ENCODE peak calls at places on chromosomes 6 and 20, in six cellular contexts. Z is cardiac fibroblast, C is astrocyte of the cerebellum, P is right atrium auricular region, J is coronary artery, I is OCI-LY7. B is an unnamed sample.

GRCh38 chr20:44598413-44599290 is 16.3 kb downstream of the PKIG start:
- DNase-seq in Z (peak; percentile 36), C (no peak), P (no peak), J (no peak), I (peak; percentile 40), B (no peak)

GRCh38 chr6:123811378-123811777 is 7.7 kb downstream of the NKAIN2 start:
- DNase-seq in Z (no peak), C (no peak), P (no peak), J (no peak), I (no peak), B (no peak)

GRCh38 chr6:115914098-115914497 is 146.6 kb downstream of the FRK start:
- DNase-seq in Z (no peak), C (no peak), P (no peak), J (no peak), I (no peak), B (no peak)

GRCh38 chr20:46312075-46312944 is 4.0 kb upstream of the CDH22 start:
- DNase-seq in Z (no peak), C (no peak), P (no peak), J (no peak), I (no peak), B (no peak)

GRCh38 chr20:56417402-56417801 is 5.3 kb downstream of the CASS4 start:
- DNase-seq in Z (no peak), C (no peak), P (peak; percentile 34), J (no peak), I (no peak), B (no peak)

GRCh38 chr6:101268541-101268940 is 125.0 kb upstream of the GRIK2 start:
- DNase-seq in Z (peak; percentile 33), C (no peak), P (no peak), J (no peak), I (no peak), B (no peak)

GRCh38 chr20:34604980-34605788 is 46.7 kb downstream of the MAP1LC3A start:
- DNase-seq in Z (peak; percentile 75), C (no peak), P (no peak), J (no peak), I (no peak), B (no peak)

GRCh38 chr20:16748058-16748457 is at the start of gene OTOR:
- DNase-seq in Z (no peak), C (no peak), P (no peak), J (no peak), I (no peak), B (no peak)

GRCh38 chr20:61259741-61260140 is 7.7 kb downstream of the CDH4 start:
- DNase-seq in Z (no peak), C (no peak), P (no peak), J (no peak), I (no peak), B (no peak)

GRCh38 chr6:90900034-90900433 is 313.2 kb upstream of the MAP3K7 start:
- DNase-seq in Z (no peak), C (no peak), P (no peak), J (no peak), I (no peak), B (no peak)

GRCh38 chr20:22491188-22491500 is 93.2 kb downstream of the FOXA2 start:
- DNase-seq in Z (no peak), C (no peak), P (no peak), J (no peak), I (no peak), B (no peak)

GRCh38 chr6:27188206-27188884 is 59.2 kb upstream of the PRSS16 start:
- DNase-seq in Z (peak; percentile 81), C (peak; percentile 59), P (peak; percentile 83), J (peak; percentile 81), I (peak; percentile 18), B (no peak)

GRCh38 chr6:7424967-7425807 is 35.6 kb downstream of the RIOK1 start:
- DNase-seq in Z (peak; percentile 80), C (no peak), P (no peak), J (no peak), I (peak; percentile 5), B (no peak)

GRCh38 chr20:32909451-32909850 is 50.7 kb downstream of the EFCAB8 start:
- DNase-seq in Z (no peak), C (no peak), P (no peak), J (no peak), I (no peak), B (no peak)

DNA sequence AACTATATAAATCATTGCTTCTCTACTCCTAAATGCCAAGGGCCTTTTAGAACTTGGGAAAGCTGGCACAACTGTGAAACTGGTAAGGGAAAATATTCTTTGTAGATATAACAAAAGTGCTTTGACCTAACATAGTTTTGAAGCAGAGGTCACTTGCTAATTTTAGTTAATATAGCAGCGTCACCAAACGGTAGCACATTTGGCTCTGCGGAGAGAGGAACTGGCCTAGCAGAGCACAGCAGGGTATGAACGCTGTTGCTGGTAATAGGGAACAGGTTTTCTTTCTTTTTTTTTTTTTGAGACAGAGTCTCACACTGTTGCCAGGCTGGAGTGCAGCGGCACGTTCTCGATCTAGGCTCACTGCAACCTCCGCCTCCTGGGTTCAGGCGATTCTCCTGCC is 67.4 kb downstream of the ECT2L start:
- DNase-seq in Z (no peak), C (no peak), P (no peak), J (no peak), I (no peak), B (no peak)
- H3K4me3 ChIP-seq in Z (no peak overlapping the region), C (no peak overlapping the region), P (no peak overlapping the region), J (no peak overlapping the region), I (no peak overlapping the region), B (no peak overlapping the region)

GRCh38 chr6:132764370-132764769 is 6.7 kb upstream of the VNN2 start:
- DNase-seq in Z (peak; percentile 81), C (peak; percentile 65), P (no peak), J (no peak), I (no peak), B (no peak)
- TF ChIP-seq CTCF in Z (no peak), C (no peak), P (no peak), J (no peak), I (no peak), B (no peak)

GRCh38 chr6:158207452-158207788 is 39.3 kb downstream of the GTF2H5 start:
- DNase-seq in Z (peak; percentile 94), C (no peak), P (no peak), J (no peak), I (no peak), B (no peak)
- H3K4me3 ChIP-seq in Z (no peak overlapping the region), C (no peak overlapping the region), P (no peak overlapping the region), J (no peak overlapping the region), I (no peak overlapping the region), B (no peak overlapping the region)

DNA sequence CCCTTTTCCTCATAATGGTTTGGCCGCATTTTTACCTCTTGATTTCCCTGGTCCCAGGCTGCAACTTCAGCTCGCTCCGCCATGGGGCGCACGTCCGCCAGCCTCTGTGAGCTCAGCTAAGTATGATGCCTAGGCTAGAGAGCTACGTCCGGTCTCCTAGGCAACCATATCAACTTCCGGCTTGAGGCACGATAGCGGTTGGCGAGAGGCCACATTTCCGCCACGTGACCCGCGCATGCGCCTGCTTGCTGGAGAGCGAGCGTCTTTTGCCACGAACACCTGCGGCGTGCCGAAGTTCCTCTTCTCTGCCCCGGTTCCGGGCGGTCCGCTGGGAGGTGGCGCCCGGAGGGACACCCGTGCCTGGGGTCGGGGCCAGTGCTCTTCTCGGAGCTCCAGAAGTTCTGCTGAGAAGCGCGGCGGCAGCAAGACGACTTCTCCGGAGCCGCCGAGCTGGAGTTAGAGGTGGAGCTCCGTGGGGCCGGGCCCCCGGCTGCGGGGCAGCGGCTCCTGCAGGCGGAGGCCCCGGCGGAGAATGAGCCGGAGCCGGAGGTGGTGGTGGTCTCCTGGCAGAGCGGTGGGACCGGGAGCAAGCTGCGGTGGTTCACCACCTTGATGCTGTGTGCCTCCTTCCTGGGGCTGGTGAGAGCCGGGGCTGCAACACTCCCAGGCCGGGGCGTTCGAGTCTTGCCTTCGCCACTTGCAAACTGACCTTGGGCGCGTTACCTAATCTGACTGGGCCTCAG is 172.0 kb downstream of the SLC16A10 start:
- DNase-seq in Z (peak; percentile 100), C (peak; percentile 98), P (peak; percentile 99), J (peak; percentile 99), I (peak; percentile 100), B (peak; percentile 98)
- TF ChIP-seq CTCF in Z (peak; percentile 95), C (peak; percentile 96), P (peak; percentile 94), J (peak; percentile 93), I (peak; percentile 92), B (peak; percentile 97)

DNA sequence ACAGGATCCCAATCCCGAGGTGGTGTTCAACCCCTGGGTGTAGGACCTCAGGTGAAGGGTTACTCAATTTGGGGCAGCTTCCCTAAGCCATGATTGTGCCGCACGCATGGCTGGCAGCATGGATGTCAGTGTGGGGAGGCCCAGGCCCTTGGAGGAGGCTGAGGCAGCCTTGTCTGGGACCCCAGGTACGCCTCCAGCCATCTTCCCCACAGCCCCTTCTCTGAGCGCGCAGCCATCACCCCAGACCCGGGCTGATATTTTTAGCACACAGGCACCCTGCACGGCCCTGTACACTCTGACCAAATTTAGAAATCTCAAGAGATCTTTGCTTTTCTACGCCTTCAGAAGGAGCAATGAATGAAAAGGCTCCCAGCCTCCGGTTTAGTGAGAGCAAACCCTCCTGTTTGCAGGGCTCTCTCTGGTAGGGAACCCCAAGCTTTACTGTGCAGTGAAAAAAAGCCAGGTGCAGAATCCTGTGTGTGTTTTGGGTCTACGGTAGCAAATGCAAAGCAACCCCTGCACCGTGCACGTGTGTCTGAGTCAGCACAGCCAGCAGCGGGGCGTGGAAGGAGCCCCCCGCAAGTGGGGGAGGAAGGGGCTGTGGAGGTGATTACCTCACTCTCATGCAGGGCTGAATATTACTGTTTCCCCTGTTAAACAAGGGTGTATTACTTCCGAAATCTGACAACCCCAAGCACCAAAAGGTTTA is 44.3 kb downstream of the CTCFL start:
- DNase-seq in Z (no peak), C (no peak), P (no peak), J (peak; percentile 28), I (peak; percentile 95), B (no peak)
- H3K4me3 ChIP-seq in Z (no peak overlapping the region), C (no peak overlapping the region), P (no peak overlapping the region), J (peak overlapping the region; percentile 46), I (peak overlapping the region; percentile 62), B (no peak overlapping the region)

GRCh38 chr6:99241905-99242534 is 107.5 kb downstream of the FAXC start:
- DNase-seq in Z (peak; percentile 44), C (peak; percentile 20), P (no peak), J (no peak), I (peak; percentile 7), B (peak; percentile 14)
- TF ChIP-seq CTCF in Z (peak; percentile 31), C (peak; percentile 46), P (no peak), J (no peak), I (peak; percentile 63), B (peak; percentile 80)

B was measured in LNCaP clone FGC.